ENCODE peak calls at places on chromosome 6, in eight cellular contexts. X is CD8-positive, alpha-beta T cell; F is PC-3; H is body of pancreas; I is endodermal cell; K is effector memory CD4-positive, alpha-beta T cell; A is PC-9; O is amygdala. C is an unnamed sample.

GRCh38 chr6:7121704-7122241 is 14.0 kb downstream of the RREB1 start:
- DNase-seq in K (no peak), I (peak; percentile 52), F (no peak), H (peak; percentile 63), A (no peak), O (no peak), X (no peak), C (no peak)

GRCh38 chr6:8060346-8060745 is 3.8 kb downstream of the BLOC1S5 start:
- DNase-seq in F (no peak), H (no peak), K (no peak), A (no peak), I (no peak), X (no peak), O (no peak), C (no peak)

GRCh38 chr6:50843842-50844241 is 25.2 kb downstream of the TFAP2B start:
- DNase-seq in A (no peak), H (no peak), I (peak; percentile 95), K (no peak), X (no peak), F (peak; percentile 28), O (no peak), C (no peak)

GRCh38 chr6:130991422-130992144 is 71.5 kb downstream of the EPB41L2 start:
- DNase-seq in A (no peak), K (no peak), X (no peak), O (no peak), H (no peak), I (no peak), F (no peak), C (no peak)

GRCh38 chr6:146260886-146261285 is 232.0 kb downstream of the GRM1 start:
- DNase-seq in F (no peak), I (no peak), O (no peak), K (no peak), H (no peak), X (no peak), A (no peak), C (no peak)

GRCh38 chr6:99868074-99868702 is 125.8 kb downstream of the MCHR2 start:
- DNase-seq in O (peak; percentile 42), I (peak; percentile 95), K (peak; percentile 18), X (peak; percentile 66), H (peak; percentile 78), F (peak; percentile 78), A (peak; percentile 71), C (peak; percentile 66)

GRCh38 chr6:38117281-38117680 is 297.8 kb downstream of the ZFAND3 start:
- DNase-seq in O (no peak), X (no peak), I (no peak), F (no peak), H (no peak), A (no peak), K (no peak), C (no peak)

GRCh38 chr6:43702522-43703440 is 15.2 kb upstream of the MRPS18A start:
- DNase-seq in X (no peak), O (no peak), F (peak; percentile 93), H (peak; percentile 96), A (peak; percentile 96), I (peak; percentile 97), K (no peak), C (no peak)

GRCh38 chr6:140436023-140436811 is 1061.8 kb upstream of the CITED2 start:
- DNase-seq in H (no peak), F (no peak), O (no peak), K (no peak), A (peak; percentile 12), X (no peak), I (peak; percentile 51), C (no peak)

GRCh38 chr6:156618600-156619205 is 158.5 kb upstream of the ARID1B start:
- DNase-seq in K (no peak), A (no peak), I (peak; percentile 79), X (no peak), F (no peak), H (no peak), O (no peak), C (no peak)

GRCh38 chr6:11785449-11785951 is 6.9 kb upstream of the ADTRP start:
- DNase-seq in H (peak; percentile 52), F (peak; percentile 59), I (no peak), K (no peak), A (no peak), X (no peak), O (no peak), C (no peak)

GRCh38 chr6:22906091-22906549 is 336.8 kb downstream of the HDGFL1 start:
- DNase-seq in O (no peak), H (no peak), I (peak; percentile 48), F (peak; percentile 79), X (no peak), A (no peak), K (no peak), C (no peak)

GRCh38 chr6:138017156-138017757 is 90.0 kb downstream of the PERP start:
- DNase-seq in X (no peak), A (no peak), H (no peak), F (no peak), I (no peak), K (no peak), O (no peak), C (no peak)

GRCh38 chr6:145241039-145241438 is 494.3 kb downstream of the EPM2A start:
- DNase-seq in X (no peak), I (no peak), A (no peak), F (peak; percentile 89), O (no peak), K (no peak), H (no peak), C (no peak)

GRCh38 chr6:15887491-15888461 is 224.9 kb upstream of the DTNBP1 start:
- DNase-seq in K (no peak), F (no peak), H (no peak), X (no peak), O (no peak), A (no peak), I (no peak), C (no peak)

GRCh38 chr6:144379356-144379755 is 94.2 kb downstream of the UTRN start:
- DNase-seq in A (no peak), H (no peak), K (no peak), F (no peak), O (no peak), X (no peak), I (no peak), C (no peak)

GRCh38 chr6:17431581-17431980 is 38.2 kb downstream of the CAP2 start:
- DNase-seq in F (no peak), K (no peak), H (no peak), I (no peak), O (no peak), X (no peak), A (no peak), C (no peak)

GRCh38 chr6:127120109-127120786 is 1.8 kb downstream of the RSPO3 start:
- DNase-seq in O (no peak), A (no peak), F (no peak), I (peak; percentile 74), H (no peak), K (no peak), X (no peak), C (no peak)

GRCh38 chr6:21295846-21296245 is 297.7 kb upstream of the SOX4 start:
- DNase-seq in A (no peak), O (no peak), X (no peak), F (no peak), I (no peak), H (no peak), K (no peak), C (no peak)

GRCh38 chr6:118813795-118814194 is 80.2 kb upstream of the ASF1A start:
- DNase-seq in K (no peak), O (no peak), I (no peak), F (no peak), H (no peak), A (no peak), X (no peak), C (no peak)

GRCh38 chr6:91181416-91181815 is 594.5 kb upstream of the MAP3K7 start:
- DNase-seq in A (no peak), F (no peak), X (no peak), I (no peak), O (no peak), H (no peak), K (no peak), C (no peak)

GRCh38 chr6:147506704-147507114 is 1.8 kb upstream of the SAMD5 start:
- DNase-seq in O (peak; percentile 21), I (peak; percentile 92), F (peak; percentile 64), K (no peak), A (peak; percentile 53), H (peak; percentile 60), X (no peak), C (no peak)

GRCh38 chr6:149890629-149891045 is 7.3 kb downstream of the RAET1E start:
- DNase-seq in F (no peak), X (no peak), K (no peak), O (no peak), I (no peak), A (no peak), H (no peak), C (no peak)

GRCh38 chr6:7468382-7469081 is 72.9 kb upstream of the DSP start:
- DNase-seq in H (no peak), K (no peak), X (no peak), O (peak; percentile 4), I (no peak), F (peak; percentile 8), A (peak; percentile 48), C (no peak)

GRCh38 chr6:344816-345340 is 46.7 kb upstream of the IRF4 start:
- DNase-seq in K (no peak), O (no peak), A (no peak), H (no peak), I (no peak), F (no peak), X (no peak), C (no peak)

GRCh38 chr6:23349521-23350147 is 776.4 kb upstream of the NRSN1 start:
- DNase-seq in A (peak; percentile 28), K (no peak), H (no peak), X (no peak), O (no peak), I (no peak), F (peak; percentile 99), C (no peak)

C was measured in T-helper 9 cell.